ENCODE peak calls at places on chromosomes 2 and 18, in seven cellular contexts. U, T, Q, W, A, M and G are unnamed samples.

GRCh38 chr2:5521462-5521861 is 170.7 kb upstream of the SOX11 start:
- DNase-seq in A (no peak), M (no peak), U (no peak), Q (no peak), W (no peak), T (no peak), G (no peak)

GRCh38 chr2:155250800-155251199 is 552.3 kb downstream of the KCNJ3 start:
- DNase-seq in W (no peak), Q (no peak), A (no peak), U (no peak), M (no peak), T (no peak), G (no peak)

GRCh38 chr2:129479892-129480291 is 499.6 kb upstream of the RAB6C start:
- DNase-seq in W (no peak), U (no peak), M (no peak), A (no peak), T (no peak), Q (no peak), G (no peak)

GRCh38 chr2:11416191-11416590 is 49.8 kb downstream of the E2F6 start:
- DNase-seq in A (no peak), U (no peak), Q (no peak), T (no peak), M (no peak), W (no peak), G (no peak)

GRCh38 chr2:38700113-38700780 is 34.3 kb downstream of the GALM start:
- DNase-seq in M (no peak), T (no peak), A (no peak), U (no peak), W (no peak), Q (no peak), G (no peak)

GRCh38 chr2:199804831-199805230 is 46.2 kb downstream of the FTCDNL1 start:
- DNase-seq in T (no peak), M (no peak), Q (no peak), A (no peak), U (no peak), W (no peak), G (no peak)

GRCh38 chr2:43619511-43619910 is 17.5 kb upstream of the PLEKHH2 start:
- DNase-seq in T (no peak), Q (no peak), M (no peak), W (no peak), U (no peak), A (no peak), G (no peak)

GRCh38 chr18:49177071-49177470 is 226.3 kb upstream of the SMAD7 start:
- DNase-seq in U (no peak), M (no peak), A (no peak), Q (no peak), T (no peak), W (no peak), G (no peak)

GRCh38 chr2:46495347-46496030 is 16.1 kb downstream of the TMEM247 start:
- DNase-seq in M (no peak), T (no peak), U (no peak), Q (no peak), A (peak), W (peak), G (no peak)

GRCh38 chr18:3180325-3180724 is 39.4 kb downstream of the MYOM1 start:
- DNase-seq in A (no peak), M (peak), W (peak), U (no peak), Q (no peak), T (no peak), G (no peak)

GRCh38 chr18:49630246-49630699 is 68.4 kb downstream of the LIPG start:
- DNase-seq in M (peak), T (no peak), U (no peak), Q (no peak), W (peak), A (no peak), G (no peak)

GRCh38 chr2:26770986-26771586 is 7.0 kb downstream of the SLC35F6 start:
- DNase-seq in T (no peak), M (peak), W (peak), U (peak), A (peak), Q (no peak), G (peak)

GRCh38 chr2:234989183-234989701 is 37.4 kb downstream of the SH3BP4 start:
- DNase-seq in T (no peak), U (no peak), W (no peak), M (peak), Q (no peak), A (no peak), G (no peak)

GRCh38 chr2:71505086-71505769 is 51.9 kb downstream of the DYSF start:
- DNase-seq in T (no peak), U (no peak), Q (no peak), W (no peak), M (peak), A (no peak), G (no peak)

GRCh38 chr18:33440011-33440383 is 524 bp downstream of the CCDC178 start:
- DNase-seq in Q (no peak), M (peak), T (peak), U (peak), A (peak), W (peak), G (no peak)